ENCODE peak calls at places on chromosomes 5 and 9, in nine cellular contexts. A, R, O, E, I, B, Z, P and Q are unnamed samples.

GRCh38 chr5:82356808-82357671 is 78.9 kb upstream of the RPS23 start:
- DNase-seq in R (peak; percentile 72), Z (peak; percentile 51), I (no peak), B (peak; percentile 91), O (no peak), A (peak; percentile 75), P (peak; percentile 90), E (peak; percentile 36), Q (peak; percentile 53)

GRCh38 chr5:88925692-88926490 is 42.9 kb upstream of the MEF2C start:
- DNase-seq in R (no peak), A (no peak), Z (no peak), O (no peak), I (no peak), E (no peak), B (no peak), P (no peak), Q (no peak)

GRCh38 chr5:16616536-16617271 is at the start of gene RETREG1:
- DNase-seq in B (peak; percentile 8), Z (peak; percentile 71), A (peak; percentile 80), O (peak; percentile 80), R (no peak), P (peak; percentile 12), I (no peak), E (no peak), Q (peak; percentile 72)

GRCh38 chr9:31848505-31849285 is 535.7 kb upstream of the ACO1 start:
- DNase-seq in I (no peak), R (no peak), E (peak; percentile 70), Z (no peak), O (no peak), P (no peak), B (no peak), A (no peak), Q (no peak)

GRCh38 chr9:69805962-69806633 is 14.5 kb upstream of the CFAP95 start:
- DNase-seq in A (no peak), P (no peak), R (no peak), O (no peak), E (peak; percentile 39), Z (no peak), I (no peak), B (no peak), Q (peak; percentile 12)

GRCh38 chr5:149442563-149443182 is 63.6 kb upstream of the IL17B start:
- DNase-seq in A (peak; percentile 89), B (peak; percentile 83), O (peak; percentile 96), E (peak; percentile 52), R (no peak), Z (peak; percentile 51), I (no peak), P (peak; percentile 75), Q (peak; percentile 82)

GRCh38 chr9:132806723-132807421 is 71.2 kb downstream of the AK8 start:
- DNase-seq in R (no peak), B (no peak), I (peak; percentile 71), A (peak; percentile 29), E (no peak), P (no peak), O (no peak), Z (no peak), Q (no peak)

GRCh38 chr9:124394167-124394566 is 21.1 kb downstream of the PSMB7 start:
- DNase-seq in E (no peak), I (no peak), O (no peak), A (no peak), R (no peak), Z (no peak), P (no peak), B (no peak), Q (no peak)

GRCh38 chr5:56900858-56901578 is 8.4 kb upstream of the SETD9 start:
- DNase-seq in I (no peak), R (no peak), Z (peak; percentile 2), E (peak; percentile 31), B (peak; percentile 57), A (peak; percentile 44), P (peak; percentile 53), O (peak; percentile 28), Q (no peak)

GRCh38 chr5:97547999-97548797 is 365.2 kb upstream of the RIOK2 start:
- DNase-seq in Z (no peak), P (peak; percentile 32), A (no peak), I (no peak), E (no peak), R (no peak), O (no peak), B (peak; percentile 84), Q (no peak)

GRCh38 chr9:133420392-133420827 is 1.8 kb upstream of the ADAMTS13 start:
- DNase-seq in P (no peak), E (no peak), Z (no peak), R (no peak), B (no peak), A (no peak), I (no peak), O (no peak), Q (no peak)

GRCh38 chr5:52007230-52007858 is 624.1 kb downstream of the ISL1 start:
- DNase-seq in Z (no peak), O (peak; percentile 23), A (peak; percentile 75), P (peak; percentile 23), E (peak; percentile 37), B (peak; percentile 48), R (no peak), I (no peak), Q (no peak)

GRCh38 chr5:157253547-157253946 is 12.4 kb upstream of the CYFIP2 start:
- DNase-seq in B (peak; percentile 57), P (peak; percentile 63), I (no peak), R (peak; percentile 14), Z (no peak), O (peak; percentile 67), A (peak; percentile 67), E (peak; percentile 25), Q (peak; percentile 51)

GRCh38 chr5:1180096-1180495 is 21.3 kb upstream of the SLC6A19 start:
- DNase-seq in B (no peak), P (no peak), R (no peak), A (no peak), Z (no peak), E (no peak), I (no peak), O (no peak), Q (no peak)

GRCh38 chr5:88938488-88938887 is 55.5 kb upstream of the MEF2C start:
- DNase-seq in B (no peak), R (no peak), Z (no peak), A (no peak), P (peak; percentile 22), O (no peak), E (no peak), I (no peak), Q (no peak)

GRCh38 chr9:95510610-95511231 is 6.0 kb downstream of the PTCH1 start:
- DNase-seq in E (peak; percentile 93), A (peak; percentile 98), O (peak; percentile 89), Z (peak; percentile 65), I (no peak), B (peak; percentile 91), R (peak; percentile 93), P (peak; percentile 96), Q (peak; percentile 95)

GRCh38 chr5:31329722-31330121 is 136.2 kb downstream of the CDH6 start:
- DNase-seq in R (no peak), I (no peak), E (no peak), O (no peak), A (no peak), B (no peak), Z (no peak), P (no peak), Q (no peak)

GRCh38 chr5:55720188-55720703 is 8.1 kb upstream of the SLC38A9 start:
- DNase-seq in E (no peak), P (no peak), R (no peak), A (no peak), O (no peak), B (no peak), Z (no peak), I (no peak), Q (no peak)

GRCh38 chr9:91060520-91061343 is 259.1 kb downstream of the SYK start:
- DNase-seq in R (peak; percentile 98), Z (no peak), I (no peak), O (no peak), B (peak; percentile 98), P (peak; percentile 98), A (peak; percentile 71), E (peak; percentile 90), Q (peak; percentile 74)

GRCh38 chr9:136341042-136341655 is 13.8 kb downstream of the GPSM1 start:
- DNase-seq in O (no peak), B (no peak), A (no peak), I (no peak), P (no peak), E (no peak), Z (no peak), R (no peak), Q (no peak)

GRCh38 chr5:4533457-4534105 is 606.5 kb upstream of the ADAMTS16 start:
- DNase-seq in I (no peak), Z (no peak), E (no peak), P (no peak), A (no peak), R (no peak), O (no peak), B (no peak), Q (no peak)

GRCh38 chr5:86126202-86126601 is 491.5 kb upstream of the COX7C start:
- DNase-seq in R (no peak), I (no peak), O (no peak), A (no peak), E (no peak), Z (no peak), P (no peak), B (no peak), Q (no peak)

GRCh38 chr5:68554566-68555279 is 339.2 kb downstream of the PIK3R1 start:
- DNase-seq in R (peak; percentile 92), B (no peak), A (peak; percentile 41), I (no peak), Z (no peak), P (peak; percentile 85), O (no peak), E (no peak), Q (peak; percentile 32)

GRCh38 chr5:43497311-43498104 is 13.8 kb upstream of the TMEM267 start:
- DNase-seq in P (no peak), O (no peak), E (peak; percentile 53), A (no peak), R (no peak), B (no peak), I (no peak), Z (no peak), Q (no peak)

GRCh38 chr9:89844535-89844934 is 239.7 kb downstream of the GADD45G start:
- DNase-seq in Z (no peak), R (no peak), P (no peak), I (no peak), E (peak; percentile 93), O (no peak), A (no peak), B (no peak), Q (peak; percentile 23)

GRCh38 chr9:127319366-127320121 is 55.0 kb downstream of the GARNL3 start:
- DNase-seq in Z (no peak), B (peak; percentile 61), E (no peak), A (no peak), P (no peak), R (no peak), I (no peak), O (no peak), Q (no peak)

GRCh38 chr9:130739081-130739480 is 45.5 kb downstream of the EXOSC2 start:
- DNase-seq in A (no peak), R (no peak), B (no peak), I (no peak), O (no peak), Z (no peak), P (no peak), E (no peak), Q (no peak)

GRCh38 chr5:61821561-61821960 is 484.4 kb upstream of the KIF2A start:
- DNase-seq in I (no peak), Z (no peak), E (no peak), O (no peak), P (no peak), R (no peak), B (no peak), A (no peak), Q (no peak)